ENCODE peak calls at places on chromosome 10, in four cellular contexts. P is colonic mucosa, D is testis, G is astrocyte. Q is an unnamed sample.

GRCh38 chr10:87079106-87079836 is 15.4 kb downstream of the GLUD1 start:
- DNase-seq in D (no peak), P (no peak), G (no peak), Q (peak; percentile 63)

GRCh38 chr10:87771871-87772500 is 46.0 kb downstream of the ATAD1 start:
- DNase-seq in P (no peak), G (no peak), D (no peak), Q (no peak)

GRCh38 chr10:65394898-65395297 is 1530.9 kb upstream of the LRRTM3 start:
- DNase-seq in P (no peak), G (peak; percentile 62), D (no peak), Q (no peak)

GRCh38 chr10:18211862-18212261 is 71.6 kb downstream of the CACNB2 start:
- DNase-seq in D (no peak), G (no peak), P (no peak), Q (no peak)

GRCh38 chr10:93431361-93431760 is 50.8 kb downstream of the MYOF start:
- DNase-seq in P (no peak), D (no peak), G (no peak), Q (no peak)

GRCh38 chr10:4816966-4817365 is 9.0 kb upstream of the AKR1E2 start:
- DNase-seq in P (no peak), D (no peak), G (no peak), Q (no peak)

GRCh38 chr10:27072436-27073114 is 27.7 kb downstream of the ANKRD26 start:
- DNase-seq in G (no peak), D (no peak), P (no peak), Q (no peak)

GRCh38 chr10:29344073-29344820 is 55.4 kb downstream of the LYZL1 start:
- DNase-seq in P (no peak), D (peak; percentile 60), G (peak; percentile 88), Q (peak; percentile 10)

GRCh38 chr10:53453196-53453595 is 680.6 kb upstream of the MBL2 start:
- DNase-seq in G (no peak), P (no peak), D (no peak), Q (no peak)

GRCh38 chr10:43308986-43309385 is 42.1 kb upstream of the RASGEF1A start:
- DNase-seq in P (no peak), G (no peak), D (peak; percentile 54), Q (no peak)

GRCh38 chr10:42888504-42889095 is 106.0 kb downstream of the BMS1 start:
- DNase-seq in P (no peak), G (no peak), D (peak; percentile 61), Q (no peak)

GRCh38 chr10:28207799-28208198 is 95.1 kb downstream of the MPP7 start:
- DNase-seq in G (no peak), P (no peak), D (no peak), Q (no peak)

GRCh38 chr10:90857635-90858488 is at the start of gene HTR7:
- DNase-seq in G (no peak), D (peak; percentile 69), P (peak; percentile 52), Q (peak; percentile 46)

GRCh38 chr10:25162391-25162790 is 12.4 kb upstream of the GPR158 start:
- DNase-seq in P (no peak), D (no peak), G (no peak), Q (no peak)

GRCh38 chr10:5488272-5489161 is 10.9 kb downstream of the CALML5 start:
- DNase-seq in G (no peak), P (peak; percentile 94), D (no peak), Q (no peak)

GRCh38 chr10:73398024-73398423 is 15.8 kb downstream of the ANXA7 start:
- DNase-seq in G (no peak), D (no peak), P (no peak), Q (no peak)

GRCh38 chr10:3496138-3496537 is 288.9 kb downstream of the KLF6 start:
- DNase-seq in D (no peak), G (no peak), P (no peak), Q (no peak)

GRCh38 chr10:75003891-75004290 is 107.6 kb upstream of the SAMD8 start:
- DNase-seq in P (no peak), G (no peak), D (no peak), Q (no peak)

GRCh38 chr10:4820804-4821401 is 5.1 kb upstream of the AKR1E2 start:
- DNase-seq in P (no peak), D (no peak), G (peak; percentile 17), Q (no peak)

GRCh38 chr10:33945051-33945450 is 610.6 kb upstream of the NRP1 start:
- DNase-seq in D (no peak), G (no peak), P (no peak), Q (no peak)

GRCh38 chr10:129161184-129161583 is 305.9 kb upstream of the MGMT start:
- DNase-seq in G (no peak), P (no peak), D (no peak), Q (no peak)

GRCh38 chr10:117462424-117462792 is 80.1 kb upstream of the EMX2 start:
- DNase-seq in G (no peak), P (no peak), D (no peak), Q (no peak)

GRCh38 chr10:29412452-29413004 is 123.7 kb downstream of the LYZL1 start:
- DNase-seq in G (no peak), P (no peak), D (no peak), Q (no peak)

DNA sequence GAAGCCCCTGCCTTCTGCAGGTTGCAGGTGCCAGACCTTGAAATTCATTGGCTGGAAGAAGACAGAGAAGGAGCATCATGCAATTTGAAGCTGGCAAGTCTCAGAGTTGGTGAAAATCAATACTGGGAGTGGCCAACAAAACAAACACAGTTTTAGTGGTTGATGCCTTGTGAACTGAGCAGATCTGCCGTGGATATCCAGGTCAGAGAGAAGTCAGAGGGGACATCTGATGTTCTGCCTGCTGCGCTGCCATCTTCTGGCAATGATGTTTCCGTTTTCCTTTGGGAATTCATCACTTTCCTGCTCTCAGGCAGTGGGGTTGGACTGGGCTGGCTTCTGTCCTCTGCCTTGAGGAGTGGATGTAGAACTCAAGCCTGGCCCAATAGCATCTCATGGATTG is 132.0 kb downstream of the RPS24 start:
- DNase-seq in D (no peak), P (no peak), G (no peak), Q (no peak)
- TF ChIP-seq CTCF in D (no peak), P (no peak), G (no peak), Q (no peak)

DNA sequence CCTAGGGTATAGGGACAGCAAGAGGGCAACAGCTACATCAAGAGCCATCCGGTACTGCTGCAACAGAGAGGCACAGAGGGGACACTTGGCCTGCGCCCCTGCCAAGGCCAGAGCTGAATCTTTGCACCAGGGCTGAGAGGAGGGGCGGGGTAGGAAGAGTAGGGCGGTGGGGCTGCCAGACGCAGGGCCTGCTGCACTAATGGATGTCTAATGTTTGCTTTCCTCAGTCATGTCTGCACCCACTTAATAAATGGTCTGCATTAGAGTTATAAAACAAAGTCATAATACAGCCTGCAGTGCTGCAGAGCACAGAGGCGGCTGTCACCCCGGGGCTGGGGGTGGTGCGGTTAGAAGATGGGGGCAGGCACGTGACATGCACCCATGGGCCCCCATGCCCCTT is 42.2 kb upstream of the SLC29A3 start:
- DNase-seq in D (no peak), G (no peak), P (no peak), Q (no peak)
- H3K36me3 ChIP-seq in D (no peaks in the 10 kb centered on the region), G (no peaks in the 10 kb centered on the region), P (no peaks in the 10 kb centered on the region), Q (no peaks in the 10 kb centered on the region)

GRCh38 chr10:77490915-77491314 is 146.7 kb downstream of the KCNMA1 start:
- DNase-seq in G (peak; percentile 63), D (no peak), P (no peak), Q (no peak)

GRCh38 chr10:77493239-77493806 is 144.3 kb downstream of the KCNMA1 start:
- DNase-seq in D (no peak), G (no peak), P (no peak), Q (no peak)

GRCh38 chr10:77494789-77495541 is 142.6 kb downstream of the KCNMA1 start:
- DNase-seq in G (no peak), D (no peak), P (no peak), Q (no peak)

GRCh38 chr10:77496941-77497420 is 140.6 kb downstream of the KCNMA1 start:
- DNase-seq in G (peak; percentile 51), D (no peak), P (no peak), Q (no peak)

DNA sequence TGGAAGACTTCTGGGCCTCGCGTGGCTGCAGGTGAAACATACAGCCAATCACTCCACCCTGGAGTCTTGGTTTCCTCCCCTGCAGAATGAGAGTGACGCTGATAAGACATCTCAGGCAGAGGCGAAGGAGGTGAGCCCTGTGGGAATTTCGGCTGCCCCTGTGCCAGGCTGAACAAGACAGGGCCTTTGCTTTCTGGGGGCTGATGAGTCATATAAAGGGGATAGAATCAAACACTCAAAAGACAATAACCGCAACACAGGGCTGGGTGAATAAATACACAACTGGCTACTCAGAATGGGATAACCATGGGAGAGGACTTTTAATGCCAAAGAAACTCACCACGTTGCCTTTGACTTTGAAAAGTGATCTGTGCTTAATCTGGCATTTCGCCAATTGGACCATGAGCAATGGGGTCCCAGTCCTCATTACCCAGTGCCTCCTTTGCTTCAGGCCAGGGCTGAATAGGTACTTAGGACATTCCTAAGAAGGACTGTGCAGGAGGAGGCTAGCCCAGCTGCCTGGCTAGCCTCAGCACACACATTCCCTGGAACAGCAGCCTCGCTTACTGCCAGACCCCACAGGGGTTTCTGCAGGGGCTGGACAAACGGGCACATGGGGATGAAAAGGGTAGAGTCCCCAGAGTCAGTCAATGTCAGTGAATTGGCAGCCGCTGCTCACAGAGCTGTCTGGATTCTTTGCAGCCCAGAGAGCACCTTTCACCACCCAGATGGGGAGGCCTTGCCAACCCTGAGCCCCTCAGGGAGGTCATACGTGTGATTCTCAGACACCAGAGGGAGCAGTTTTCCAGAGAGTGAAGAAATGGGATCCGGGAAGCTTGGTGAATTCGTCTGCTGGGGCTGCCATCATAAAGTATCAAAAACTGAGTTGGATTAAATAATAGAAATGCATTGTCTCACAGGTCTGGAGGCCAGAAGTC is 143.5 kb downstream of the KCNMA1 start:
- DNase-seq in D (no peak), P (no peak), G (peak; percentile 44), Q (no peak)
- H3K27ac ChIP-seq in D (no peak overlapping the region), P (no peak overlapping the region), G (no peak overlapping the region), Q (no peak overlapping the region)

GRCh38 chr10:97540669-97541500 is 31.7 kb upstream of the ANKRD2 start:
- DNase-seq in P (no peak), D (no peak), G (peak; percentile 47), Q (no peak)
- TF ChIP-seq CTCF in P (no peak), D (no peak), G (no peak), Q (no peak)

DNA sequence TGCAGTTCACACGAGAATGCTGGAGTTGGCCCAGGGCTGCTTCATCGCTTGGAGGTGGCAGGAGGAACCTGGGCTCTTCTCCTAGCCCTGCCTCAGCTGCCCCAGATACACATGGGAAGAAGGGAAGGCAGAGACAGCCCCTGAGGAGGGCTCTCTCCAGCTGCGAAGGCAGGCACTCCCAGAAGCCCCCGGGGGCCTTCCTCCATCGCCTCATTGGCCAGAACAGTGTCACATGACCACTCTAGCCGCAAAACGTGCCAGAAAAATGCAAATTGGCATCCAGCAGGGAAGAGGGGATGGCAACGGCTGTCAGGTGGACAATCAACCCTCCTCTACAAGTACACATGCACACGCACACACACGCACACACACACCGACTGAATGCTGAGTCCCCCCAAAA is 217.8 kb upstream of the FRMD4A start:
- DNase-seq in D (peak; percentile 68), P (no peak), G (no peak), Q (no peak)
- H3K36me3 ChIP-seq in D (no peaks in the 10 kb centered on the region), P (no peaks in the 10 kb centered on the region), G (no peaks in the 10 kb centered on the region), Q (no peaks in the 10 kb centered on the region)